ENCODE peak calls at places on chromosomes 5 and 9, in four cellular contexts. E is hypothalamus; V is stimulated activated CD4-positive, alpha-beta T cell treated with anti-CD3 and anti-CD28 coated beads, Interleukin-1b, Interleukin-23, amount 100 ng/mL, for 1 hour; W is body of pancreas. F is an unnamed sample.

GRCh38 chr5:148397968-148398595 is 14.3 kb downstream of the FBXO38 start:
- DNase-seq in E (no peak), W (peak; percentile 19), V (no peak), F (no peak)

GRCh38 chr9:114307323-114308250 is 15.3 kb upstream of the ORM1 start:
- DNase-seq in V (no peak), E (no peak), W (no peak), F (peak; percentile 11)

GRCh38 chr5:83364322-83365299 is 106.9 kb upstream of the VCAN start:
- DNase-seq in W (no peak), V (no peak), E (no peak), F (no peak)

GRCh38 chr5:11046160-11046559 is 285.1 kb upstream of the DAP start:
- DNase-seq in W (no peak), V (no peak), E (no peak), F (no peak)

GRCh38 chr5:141359790-141360426 is at the start of gene PCDHGB2:
- DNase-seq in W (no peak), E (no peak), V (no peak), F (no peak)

GRCh38 chr5:128579111-128579510 is 41.1 kb upstream of the FBN2 start:
- DNase-seq in W (no peak), E (no peak), V (no peak), F (no peak)

GRCh38 chr5:8396756-8397155 is 527.8 kb downstream of the MTRR start:
- DNase-seq in V (no peak), W (no peak), E (no peak), F (no peak)

GRCh38 chr5:72943307-72943706 is 12.5 kb upstream of the FCHO2 start:
- DNase-seq in W (no peak), V (no peak), E (no peak), F (no peak)

GRCh38 chr9:81132796-81133195 is 556.6 kb downstream of the TLE1 start:
- DNase-seq in E (no peak), W (no peak), V (no peak), F (no peak)

GRCh38 chr9:92181296-92181695 is 66.1 kb upstream of the SPTLC1 start:
- DNase-seq in E (no peak), W (no peak), V (no peak), F (no peak)

GRCh38 chr5:32223972-32224608 is 50.0 kb upstream of the GOLPH3 start:
- DNase-seq in W (no peak), E (no peak), V (no peak), F (no peak)

GRCh38 chr5:107501965-107502691 is 168.6 kb downstream of the EFNA5 start:
- DNase-seq in V (no peak), E (no peak), W (no peak), F (no peak)

GRCh38 chr5:97162045-97162444 is 19.6 kb upstream of the LIX1 start:
- DNase-seq in E (no peak), W (peak; percentile 62), V (peak; percentile 9), F (peak; percentile 80)

GRCh38 chr5:150575745-150576448 is 64.6 kb upstream of the SYNPO start:
- DNase-seq in W (no peak), E (no peak), V (no peak), F (no peak)

GRCh38 chr5:74056789-74057164 is 430.8 kb downstream of the ARHGEF28 start:
- DNase-seq in V (no peak), W (peak; percentile 70), E (no peak), F (peak; percentile 36)

GRCh38 chr5:10524376-10525123 is 39.3 kb upstream of the ANKRD33B start:
- DNase-seq in E (no peak), W (no peak), V (no peak), F (no peak)

GRCh38 chr5:54859321-54859720 is 126.1 kb downstream of the ESM1 start:
- DNase-seq in V (no peak), W (no peak), E (no peak), F (no peak)

GRCh38 chr5:178281321-178281720 is 48.7 kb upstream of the PHYKPL start:
- DNase-seq in E (no peak), W (no peak), V (no peak), F (no peak)

GRCh38 chr5:171633776-171634470 is 151.7 kb upstream of the SMIM23 start:
- DNase-seq in V (no peak), E (no peak), W (no peak), F (no peak)

GRCh38 chr9:76887003-76887821 is 18.7 kb downstream of the PRUNE2 start:
- DNase-seq in E (no peak), W (no peak), V (no peak), F (no peak)

GRCh38 chr9:117616436-117616835 is 87.8 kb upstream of the TLR4 start:
- DNase-seq in W (peak; percentile 8), V (no peak), E (no peak), F (no peak)

GRCh38 chr5:179879690-179880010 is 21.0 kb upstream of the MRNIP start:
- DNase-seq in V (no peak), E (no peak), W (no peak), F (no peak)

GRCh38 chr9:133008824-133009223 is 22.0 kb upstream of the GTF3C5 start:
- DNase-seq in E (no peak), W (no peak), V (no peak), F (peak; percentile 42)